ENCODE peak calls at places on chromosomes 2 and 18, in five cellular contexts. One of them, this sample, is unnamed.

GRCh38 chr2:217799553-217800432 is 203.0 kb downstream of the TNS1 start:
- DNase-seq in fibroblast of lung: no peak
- DNase-seq in PC-9: no peak
- DNase-seq in neuronal stem cell: no peak
- DNase-seq in GM23248: no peak
- DNase-seq in this sample: no peak

GRCh38 chr2:210169871-210170441 is 1.3 kb downstream of the KANSL1L start:
- DNase-seq in fibroblast of lung: peak
- DNase-seq in PC-9: no peak
- DNase-seq in neuronal stem cell: no peak
- DNase-seq in GM23248: peak
- DNase-seq in this sample: no peak

GRCh38 chr2:226661789-226662545 is 137.7 kb downstream of the IRS1 start:
- DNase-seq in fibroblast of lung: peak
- DNase-seq in PC-9: peak
- DNase-seq in neuronal stem cell: no peak
- DNase-seq in GM23248: peak
- DNase-seq in this sample: no peak

GRCh38 chr2:96092896-96093295 is 23.5 kb downstream of the ADRA2B start:
- DNase-seq in fibroblast of lung: no peak
- DNase-seq in PC-9: no peak
- DNase-seq in neuronal stem cell: no peak
- DNase-seq in GM23248: no peak
- DNase-seq in this sample: no peak

GRCh38 chr18:47150029-47150823 is at the start of gene HDHD2:
- DNase-seq in fibroblast of lung: peak
- DNase-seq in PC-9: peak
- DNase-seq in neuronal stem cell: peak
- DNase-seq in GM23248: peak
- DNase-seq in this sample: peak

GRCh38 chr18:57780318-57781127 is 22.6 kb downstream of the ATP8B1 start:
- DNase-seq in fibroblast of lung: peak
- DNase-seq in PC-9: peak
- DNase-seq in neuronal stem cell: no peak
- DNase-seq in GM23248: peak
- DNase-seq in this sample: no peak

GRCh38 chr2:25977768-25978167 is 4.5 kb downstream of the KIF3C start:
- DNase-seq in fibroblast of lung: no peak
- DNase-seq in PC-9: peak
- DNase-seq in neuronal stem cell: no peak
- DNase-seq in GM23248: peak
- DNase-seq in this sample: no peak

GRCh38 chr2:161775971-161776370 is 151.8 kb downstream of the SLC4A10 start:
- DNase-seq in fibroblast of lung: no peak
- DNase-seq in PC-9: no peak
- DNase-seq in neuronal stem cell: no peak
- DNase-seq in GM23248: no peak
- DNase-seq in this sample: no peak

GRCh38 chr18:44238449-44238848 is 442.2 kb upstream of the SETBP1 start:
- DNase-seq in fibroblast of lung: no peak
- DNase-seq in PC-9: no peak
- DNase-seq in neuronal stem cell: no peak
- DNase-seq in GM23248: no peak
- DNase-seq in this sample: no peak

GRCh38 chr2:232436381-232437129 is 19.4 kb upstream of the ALPI start:
- DNase-seq in fibroblast of lung: no peak
- DNase-seq in PC-9: no peak
- DNase-seq in neuronal stem cell: no peak
- DNase-seq in GM23248: no peak
- DNase-seq in this sample: no peak

GRCh38 chr2:230908595-230909191 is 16.3 kb downstream of the GPR55 start:
- DNase-seq in fibroblast of lung: peak
- DNase-seq in PC-9: peak
- DNase-seq in neuronal stem cell: no peak
- DNase-seq in GM23248: peak
- DNase-seq in this sample: no peak

GRCh38 chr2:23042176-23042909 is 342.6 kb upstream of the KLHL29 start:
- DNase-seq in fibroblast of lung: peak
- DNase-seq in PC-9: no peak
- DNase-seq in neuronal stem cell: no peak
- DNase-seq in GM23248: peak
- DNase-seq in this sample: no peak

GRCh38 chr2:9201185-9201891 is 5.3 kb upstream of the ASAP2 start:
- DNase-seq in fibroblast of lung: peak
- DNase-seq in PC-9: no peak
- DNase-seq in neuronal stem cell: no peak
- DNase-seq in GM23248: peak
- DNase-seq in this sample: no peak

GRCh38 chr2:182014284-182014683 is 28.6 kb downstream of the PPP1R1C start:
- DNase-seq in fibroblast of lung: no peak
- DNase-seq in PC-9: no peak
- DNase-seq in neuronal stem cell: no peak
- DNase-seq in GM23248: no peak
- DNase-seq in this sample: no peak

GRCh38 chr18:56748698-56749268 is 97.6 kb downstream of the WDR7 start:
- DNase-seq in fibroblast of lung: peak
- DNase-seq in PC-9: no peak
- DNase-seq in neuronal stem cell: peak
- DNase-seq in GM23248: peak
- DNase-seq in this sample: peak

GRCh38 chr18:52948878-52949444 is 609.0 kb downstream of the DCC start:
- DNase-seq in fibroblast of lung: no peak
- DNase-seq in PC-9: no peak
- DNase-seq in neuronal stem cell: no peak
- DNase-seq in GM23248: no peak
- DNase-seq in this sample: no peak

GRCh38 chr2:56337342-56337741 is 153.6 kb downstream of the CCDC85A start:
- DNase-seq in fibroblast of lung: no peak
- DNase-seq in PC-9: no peak
- DNase-seq in neuronal stem cell: no peak
- DNase-seq in GM23248: no peak
- DNase-seq in this sample: no peak

GRCh38 chr2:5035134-5035533 is 657.0 kb upstream of the SOX11 start:
- DNase-seq in fibroblast of lung: no peak
- DNase-seq in PC-9: no peak
- DNase-seq in neuronal stem cell: no peak
- DNase-seq in GM23248: no peak
- DNase-seq in this sample: no peak

GRCh38 chr2:27931361-27931937 is 40.9 kb downstream of the BABAM2 start:
- DNase-seq in fibroblast of lung: no peak
- DNase-seq in PC-9: no peak
- DNase-seq in neuronal stem cell: no peak
- DNase-seq in GM23248: no peak
- DNase-seq in this sample: no peak
- H3K4me2 ChIP-seq in fibroblast of lung: no peak
- H3K4me2 ChIP-seq in PC-9: peak
- H3K4me2 ChIP-seq in neuronal stem cell: no peak
- H3K4me2 ChIP-seq in GM23248: no peak
- H3K4me2 ChIP-seq in this sample: no peak

DNA sequence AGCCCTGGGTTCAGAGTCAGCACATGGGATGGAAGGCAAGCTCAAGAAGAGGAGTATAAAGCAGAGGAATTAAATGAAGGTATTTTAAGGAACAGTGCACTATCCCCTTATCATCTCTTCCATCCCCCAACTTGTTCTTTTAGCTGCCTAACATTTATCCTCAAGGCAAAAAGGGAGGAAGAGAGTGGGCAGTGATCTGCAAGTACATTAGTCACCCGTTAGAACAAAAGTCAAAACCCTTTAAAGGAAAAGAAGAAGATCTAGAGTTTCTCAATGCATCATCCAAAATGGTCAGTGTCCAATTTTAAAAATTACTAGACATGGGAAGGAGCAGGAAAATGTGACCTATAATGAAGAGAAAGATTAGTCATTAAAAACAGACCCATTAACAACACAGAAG is 77.6 kb downstream of the KCTD18 start:
- DNase-seq in fibroblast of lung: no peak
- DNase-seq in PC-9: no peak
- DNase-seq in neuronal stem cell: no peak
- DNase-seq in GM23248: peak
- DNase-seq in this sample: no peak
- H3K4me2 ChIP-seq in fibroblast of lung: no peak
- H3K4me2 ChIP-seq in PC-9: no peak
- H3K4me2 ChIP-seq in neuronal stem cell: no peak
- H3K4me2 ChIP-seq in GM23248: peak
- H3K4me2 ChIP-seq in this sample: no peak

DNA sequence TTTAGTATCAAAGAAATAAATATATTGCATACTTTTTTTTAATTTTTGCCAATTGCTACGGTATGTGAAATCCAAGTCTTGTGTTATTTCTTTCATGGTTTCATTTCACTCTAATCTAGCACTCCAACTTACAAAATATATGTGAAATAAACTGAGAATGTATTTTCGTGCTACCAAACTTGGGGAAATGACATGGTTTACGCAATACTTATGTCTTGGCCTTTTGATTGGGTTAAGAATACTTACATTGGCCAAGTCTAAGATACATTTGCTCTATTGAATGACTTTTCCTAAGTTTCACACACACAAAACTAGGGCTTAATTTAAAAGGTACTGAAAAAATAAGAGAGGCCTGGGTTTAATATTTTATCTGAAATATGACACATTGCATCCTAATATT is 80.5 kb downstream of the VRK2 start:
- DNase-seq in fibroblast of lung: no peak
- DNase-seq in PC-9: no peak
- DNase-seq in neuronal stem cell: no peak
- DNase-seq in GM23248: no peak
- DNase-seq in this sample: no peak
- H3K4me2 ChIP-seq in fibroblast of lung: no peak
- H3K4me2 ChIP-seq in PC-9: no peak
- H3K4me2 ChIP-seq in neuronal stem cell: no peak
- H3K4me2 ChIP-seq in GM23248: no peak
- H3K4me2 ChIP-seq in this sample: no peak

GRCh38 chr2:52269696-52270485 is 1238.0 kb upstream of the NRXN1 start:
- DNase-seq in fibroblast of lung: peak
- DNase-seq in PC-9: no peak
- DNase-seq in neuronal stem cell: no peak
- DNase-seq in GM23248: peak
- DNase-seq in this sample: no peak

GRCh38 chr2:52260904-52261303 is 1229.0 kb upstream of the NRXN1 start:
- DNase-seq in fibroblast of lung: peak
- DNase-seq in PC-9: no peak
- DNase-seq in neuronal stem cell: no peak
- DNase-seq in GM23248: no peak
- DNase-seq in this sample: no peak

GRCh38 chr2:52264911-52265310 is 1233.0 kb upstream of the NRXN1 start:
- DNase-seq in fibroblast of lung: no peak
- DNase-seq in PC-9: no peak
- DNase-seq in neuronal stem cell: no peak
- DNase-seq in GM23248: no peak
- DNase-seq in this sample: no peak

GRCh38 chr2:52264488-52264887 is 1232.6 kb upstream of the NRXN1 start:
- DNase-seq in fibroblast of lung: no peak
- DNase-seq in PC-9: no peak
- DNase-seq in neuronal stem cell: no peak
- DNase-seq in GM23248: no peak
- DNase-seq in this sample: peak
- H3K4me2 ChIP-seq in fibroblast of lung: no peak
- H3K4me2 ChIP-seq in PC-9: no peak
- H3K4me2 ChIP-seq in neuronal stem cell: no peak
- H3K4me2 ChIP-seq in GM23248: no peak
- H3K4me2 ChIP-seq in this sample: peak

GRCh38 chr2:86035883-86036789 is 69.5 kb downstream of the POLR1A start:
- DNase-seq in fibroblast of lung: peak
- DNase-seq in PC-9: no peak
- DNase-seq in neuronal stem cell: no peak
- DNase-seq in GM23248: peak
- DNase-seq in this sample: peak

GRCh38 chr2:86031606-86032005 is 74.1 kb downstream of the POLR1A start:
- DNase-seq in fibroblast of lung: no peak
- DNase-seq in PC-9: no peak
- DNase-seq in neuronal stem cell: no peak
- DNase-seq in GM23248: no peak
- DNase-seq in this sample: no peak

GRCh38 chr2:86035371-86035882 is 70.3 kb downstream of the POLR1A start:
- DNase-seq in fibroblast of lung: no peak
- DNase-seq in PC-9: no peak
- DNase-seq in neuronal stem cell: no peak
- DNase-seq in GM23248: no peak
- DNase-seq in this sample: peak

GRCh38 chr2:86032861-86033595 is 72.7 kb downstream of the POLR1A start:
- DNase-seq in fibroblast of lung: no peak
- DNase-seq in PC-9: no peak
- DNase-seq in neuronal stem cell: no peak
- DNase-seq in GM23248: no peak
- DNase-seq in this sample: no peak

GRCh38 chr2:86033751-86034680 is 71.7 kb downstream of the POLR1A start:
- DNase-seq in fibroblast of lung: no peak
- DNase-seq in PC-9: no peak
- DNase-seq in neuronal stem cell: no peak
- DNase-seq in GM23248: no peak
- DNase-seq in this sample: no peak
- H3K4me2 ChIP-seq in fibroblast of lung: no peak
- H3K4me2 ChIP-seq in PC-9: no peak
- H3K4me2 ChIP-seq in neuronal stem cell: no peak
- H3K4me2 ChIP-seq in GM23248: no peak
- H3K4me2 ChIP-seq in this sample: no peak

GRCh38 chr2:10413488-10413887 is 34.6 kb downstream of the ODC1 start:
- DNase-seq in fibroblast of lung: no peak
- DNase-seq in PC-9: no peak
- DNase-seq in neuronal stem cell: no peak
- DNase-seq in GM23248: no peak
- DNase-seq in this sample: no peak
- H3K4me2 ChIP-seq in fibroblast of lung: no peak
- H3K4me2 ChIP-seq in PC-9: peak
- H3K4me2 ChIP-seq in neuronal stem cell: no peak
- H3K4me2 ChIP-seq in GM23248: no peak
- H3K4me2 ChIP-seq in this sample: no peak

GRCh38 chr18:32529737-32530420 is 59.2 kb upstream of the GAREM1 start:
- DNase-seq in fibroblast of lung: no peak
- DNase-seq in PC-9: no peak
- DNase-seq in neuronal stem cell: no peak
- DNase-seq in GM23248: no peak
- DNase-seq in this sample: no peak
- H3K4me2 ChIP-seq in fibroblast of lung: no peak
- H3K4me2 ChIP-seq in PC-9: no peak
- H3K4me2 ChIP-seq in neuronal stem cell: no peak
- H3K4me2 ChIP-seq in GM23248: no peak
- H3K4me2 ChIP-seq in this sample: no peak

GRCh38 chr2:154681741-154682140 is 16.8 kb upstream of the KCNJ3 start:
- DNase-seq in fibroblast of lung: no peak
- DNase-seq in PC-9: no peak
- DNase-seq in neuronal stem cell: no peak
- DNase-seq in GM23248: no peak
- DNase-seq in this sample: no peak
- H3K4me2 ChIP-seq in fibroblast of lung: no peak
- H3K4me2 ChIP-seq in PC-9: no peak
- H3K4me2 ChIP-seq in neuronal stem cell: no peak
- H3K4me2 ChIP-seq in GM23248: no peak
- H3K4me2 ChIP-seq in this sample: no peak

This sample was measured in OCI-LY7.